ENCODE peak calls at places on chromosomes 13 and 19, in five cellular contexts. B, V, G, W and S are unnamed samples.

GRCh38 chr19:19064811-19065745 is 1.3 kb downstream of the SLC25A42 start:
- DNase-seq in W (no peak), B (no peak), G (no peak), V (no peak), S (no peak)

GRCh38 chr13:109788372-109789195 is 2.2 kb upstream of the IRS2 start:
- DNase-seq in V (no peak), B (no peak), G (no peak), W (no peak), S (no peak)

GRCh38 chr13:21568854-21569253 is 35.1 kb downstream of the MICU2 start:
- DNase-seq in V (no peak), W (no peak), G (no peak), B (no peak), S (no peak)

GRCh38 chr19:10043286-10043927 is 30.1 kb downstream of the RDH8 start:
- DNase-seq in V (no peak), W (no peak), G (no peak), B (no peak), S (no peak)

GRCh38 chr19:55552620-55553019 is 7.3 kb upstream of the SBK3 start:
- DNase-seq in V (no peak), B (no peak), G (no peak), W (peak; percentile 43), S (no peak)

GRCh38 chr19:5903054-5903501 is 512 bp downstream of the NDUFA11 start:
- DNase-seq in G (no peak), B (no peak), V (no peak), W (no peak), S (no peak)

GRCh38 chr19:35963514-35963913 is 27.3 kb downstream of the LRFN3 start:
- DNase-seq in V (no peak), B (peak; percentile 51), G (peak; percentile 88), W (peak; percentile 34), S (peak; percentile 54)

GRCh38 chr19:56105090-56105701 is 15.9 kb downstream of the ZNF787 start:
- DNase-seq in G (peak; percentile 89), B (no peak), W (peak; percentile 78), V (no peak), S (peak; percentile 81)

GRCh38 chr19:1087813-1088418 is 7.3 kb downstream of the POLR2E start:
- DNase-seq in G (no peak), W (no peak), B (no peak), V (no peak), S (no peak)

GRCh38 chr13:66033924-66034323 is 1196.2 kb downstream of the PCDH9 start:
- DNase-seq in B (no peak), W (no peak), G (no peak), V (no peak), S (no peak)

GRCh38 chr19:57016076-57016475 is 103.7 kb upstream of the USP29 start:
- DNase-seq in G (no peak), W (no peak), B (no peak), V (no peak), S (no peak)

GRCh38 chr13:36089130-36089529 is 42.1 kb downstream of the DCLK1 start:
- DNase-seq in G (no peak), V (no peak), W (no peak), B (no peak), S (no peak)

GRCh38 chr19:45591004-45591637 is 6.5 kb upstream of the OPA3 start:
- DNase-seq in G (peak; percentile 81), B (peak; percentile 16), W (peak; percentile 64), V (no peak), S (peak; percentile 57)

GRCh38 chr19:40607311-40607871 is 6.2 kb downstream of the LTBP4 start:
- DNase-seq in V (no peak), B (no peak), W (no peak), G (no peak), S (no peak)

GRCh38 chr19:35336166-35336955 is 7.4 kb downstream of the CD22 start:
- DNase-seq in V (no peak), W (no peak), B (no peak), G (no peak), S (no peak)

GRCh38 chr13:60617863-60618733 is 221.1 kb downstream of the TDRD3 start:
- DNase-seq in G (peak; percentile 54), W (peak; percentile 32), V (no peak), B (peak; percentile 27), S (peak; percentile 10)

GRCh38 chr13:44713793-44714469 is 137.8 kb upstream of the TSC22D1 start:
- DNase-seq in B (peak; percentile 63), V (no peak), G (no peak), W (peak; percentile 53), S (no peak)

GRCh38 chr13:19993024-19993423 is 34.5 kb downstream of the ZMYM2 start:
- DNase-seq in V (no peak), G (no peak), B (no peak), W (no peak), S (no peak)

GRCh38 chr13:40120781-40121180 is 465.3 kb downstream of the COG6 start:
- DNase-seq in V (no peak), G (no peak), B (no peak), W (no peak), S (no peak)

GRCh38 chr13:33279898-33280549 is 5.5 kb downstream of the STARD13 start:
- DNase-seq in B (no peak), W (peak; percentile 47), V (no peak), G (no peak), S (no peak)

GRCh38 chr19:5893907-5894703 is 9.5 kb downstream of the NDUFA11 start:
- DNase-seq in B (no peak), V (no peak), G (no peak), W (no peak), S (no peak)

GRCh38 chr19:33290956-33291622 is 11.2 kb downstream of the CEBPA start:
- DNase-seq in G (no peak), W (no peak), V (no peak), B (no peak), S (no peak)

GRCh38 chr13:97809576-97809975 is 143.9 kb upstream of the IPO5 start:
- DNase-seq in G (no peak), W (no peak), V (no peak), B (no peak), S (no peak)

GRCh38 chr13:40534456-40534855 is 132.0 kb downstream of the FOXO1 start:
- DNase-seq in V (no peak), B (no peak), G (no peak), W (peak; percentile 82), S (no peak)

GRCh38 chr13:49348748-49349147 is 95.1 kb downstream of the CAB39L start:
- DNase-seq in B (peak; percentile 18), V (no peak), G (peak; percentile 80), W (no peak), S (no peak)

GRCh38 chr19:49862411-49863253 is 4.7 kb downstream of the PNKP start:
- DNase-seq in G (peak; percentile 94), B (no peak), V (no peak), W (peak; percentile 31), S (peak; percentile 43)

GRCh38 chr13:34733720-34734119 is 208.3 kb upstream of the NBEA start:
- DNase-seq in W (no peak), G (no peak), B (no peak), V (no peak), S (no peak)

GRCh38 chr19:35236638-35237400 is 8.3 kb upstream of the FAM187B start:
- DNase-seq in B (no peak), W (no peak), V (no peak), G (no peak), S (no peak)

GRCh38 chr13:32669030-32669646 is 82.9 kb downstream of the PDS5B start:
- DNase-seq in B (peak; percentile 18), G (no peak), V (no peak), W (peak; percentile 53), S (peak; percentile 28)

GRCh38 chr13:106357198-106357597 is 178.3 kb downstream of the EFNB2 start:
- DNase-seq in B (no peak), W (no peak), V (no peak), G (no peak), S (no peak)

DNA sequence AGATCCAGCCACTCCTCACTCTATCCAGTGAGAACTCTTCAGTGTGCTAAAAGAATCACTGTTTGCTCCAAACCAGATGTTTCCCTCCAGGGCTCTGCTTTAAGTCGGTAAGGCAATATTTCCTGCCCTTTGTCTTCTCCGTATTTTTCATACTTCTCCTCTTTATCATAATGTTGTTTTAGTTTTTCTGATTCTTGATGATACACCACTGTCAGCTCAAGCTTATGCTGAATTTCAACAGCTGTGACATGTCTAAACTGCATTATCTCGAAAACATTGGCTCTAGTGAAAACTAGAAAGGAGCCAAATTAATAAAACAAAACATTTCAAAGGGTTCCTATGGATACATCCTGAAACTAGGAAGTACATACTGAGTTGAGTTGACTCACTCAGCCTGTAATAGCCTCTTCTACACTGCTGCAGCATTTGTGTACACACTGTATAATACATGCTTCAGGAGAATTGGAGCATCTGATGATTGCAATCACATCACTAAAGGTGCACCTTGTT is 39.8 kb downstream of the GPR180 start:
- DNase-seq in G (no peak), W (no peak), V (no peak), B (no peak), S (no peak)
- TF ChIP-seq SUZ12 in G (no peak), W (no peak), V (no peak), B (no peak), S (no peak)

DNA sequence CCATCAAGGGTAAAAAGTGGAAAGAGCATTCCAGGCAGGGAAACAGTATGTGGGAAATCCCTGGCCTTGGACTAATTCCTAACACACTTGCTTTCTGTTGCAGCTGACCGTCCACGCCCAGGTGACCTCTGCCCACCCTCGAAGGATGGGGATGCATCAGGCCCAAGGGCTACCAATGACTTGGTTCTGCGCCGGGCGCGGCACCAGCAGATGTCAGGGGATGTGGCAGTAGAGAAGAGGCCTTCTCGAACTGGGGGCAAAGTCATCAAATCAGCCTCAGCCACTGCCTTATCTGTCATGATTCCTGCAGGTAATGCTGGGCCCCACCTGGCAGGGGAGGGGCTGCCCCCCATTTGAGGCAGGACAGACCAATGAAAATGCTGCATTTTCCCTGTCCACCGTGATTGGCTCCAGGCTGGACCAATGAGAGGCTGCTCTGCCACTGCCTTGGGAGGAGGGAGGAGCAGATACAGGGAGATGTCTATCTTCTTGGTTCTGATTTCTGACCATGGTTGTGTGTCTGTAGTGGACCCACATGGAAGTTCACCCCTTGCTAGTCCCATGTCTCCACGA is 12.6 kb downstream of the DNASE2 start:
- DNase-seq in V (no peak), G (peak; percentile 76), B (no peak), W (no peak), S (no peak)
- TF ChIP-seq SUZ12 in V (no peak), G (no peak), B (no peak), W (no peak), S (no peak)

DNA sequence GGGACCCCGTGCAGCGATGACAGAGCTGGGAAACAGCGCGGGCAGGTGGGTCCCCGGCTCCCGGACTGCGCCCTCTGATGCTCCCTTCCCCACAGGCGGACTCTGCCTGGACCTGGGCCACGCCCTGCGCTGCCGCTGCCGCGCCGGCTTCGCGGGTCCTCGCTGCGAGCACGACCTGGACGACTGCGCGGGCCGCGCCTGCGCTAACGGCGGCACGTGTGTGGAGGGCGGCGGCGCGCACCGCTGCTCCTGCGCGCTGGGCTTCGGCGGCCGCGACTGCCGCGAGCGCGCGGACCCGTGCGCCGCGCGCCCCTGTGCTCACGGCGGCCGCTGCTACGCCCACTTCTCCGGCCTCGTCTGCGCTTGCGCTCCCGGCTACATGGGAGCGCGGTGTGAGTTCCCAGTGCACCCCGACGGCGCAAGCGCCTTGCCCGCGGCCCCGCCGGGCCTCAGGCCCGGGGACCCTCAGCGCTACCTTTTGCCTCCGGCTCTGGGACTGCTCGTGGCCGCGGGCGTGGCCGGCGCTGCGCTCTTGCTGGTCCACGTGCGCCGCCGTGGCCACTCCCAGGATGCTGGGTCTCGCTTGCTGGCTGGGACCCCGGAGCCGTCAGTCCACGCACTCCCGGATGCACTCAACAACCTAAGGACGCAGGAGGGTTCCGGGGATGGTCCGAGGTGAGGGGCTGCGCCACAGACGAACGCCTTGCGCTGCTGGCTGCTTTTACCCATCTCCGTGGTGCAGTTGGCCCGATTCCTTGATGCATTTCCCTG is 7.8 kb upstream of the SELENOV start:
- DNase-seq in G (peak; percentile 81), W (peak; percentile 60), B (peak; percentile 40), V (no peak), S (peak; percentile 89)
- TF ChIP-seq SUZ12 in G (peak; percentile 54), W (no peak), B (no peak), V (no peak), S (no peak)

GRCh38 chr13:64471916-64472315 is 2758.2 kb downstream of the PCDH9 start:
- DNase-seq in W (peak; percentile 15), G (no peak), V (no peak), B (no peak), S (peak; percentile 58)
- TF ChIP-seq SUZ12 in W (no peak), G (no peak), V (no peak), B (no peak), S (no peak)